ENCODE peak calls at places on chromosomes 1 and 21, in five cellular contexts. R is breast epithelium, S is Caco-2, M is A673, Z is upper lobe of right lung. G is an unnamed sample.
A peak's percentile ranks its signal among the peaks of the same experiment; 100 is the strongest.

GRCh38 chr1:154730251-154730650 is 122.3 kb upstream of the ADAR start:
- DNase-seq in S (no peak), M (peak; percentile 42), R (no peak), Z (no peak), G (peak; percentile 27)

GRCh38 chr1:6007318-6008083 is 15.3 kb upstream of the NPHP4 start:
- DNase-seq in Z (peak; percentile 44), M (peak; percentile 44), R (no peak), S (no peak), G (no peak)

GRCh38 chr1:2074944-2075740 is 24.9 kb downstream of the PRKCZ start:
- DNase-seq in R (no peak), S (no peak), M (no peak), Z (no peak), G (no peak)

GRCh38 chr1:214248294-214249082 is 32.5 kb upstream of the SMYD2 start:
- DNase-seq in M (no peak), S (no peak), Z (no peak), R (no peak), G (no peak)

GRCh38 chr1:209899948-209900347 is 38.1 kb upstream of the SYT14 start:
- DNase-seq in S (no peak), M (peak; percentile 64), R (no peak), Z (no peak), G (peak; percentile 57)

GRCh38 chr21:44926364-44927101 is 5.8 kb upstream of the ITGB2 start:
- DNase-seq in R (no peak), M (no peak), S (no peak), Z (no peak), G (no peak)

GRCh38 chr1:234108921-234109320 is 204.4 kb downstream of the SLC35F3 start:
- DNase-seq in M (no peak), R (no peak), Z (no peak), S (no peak), G (no peak)

GRCh38 chr1:30286984-30287839 is 436.2 kb downstream of the MATN1 start:
- DNase-seq in M (peak; percentile 28), R (no peak), S (no peak), Z (no peak), G (no peak)

GRCh38 chr1:155968670-155969069 is 9.7 kb downstream of the ARHGEF2 start:
- DNase-seq in S (no peak), R (no peak), M (no peak), Z (no peak), G (no peak)

GRCh38 chr1:112713466-112714312 is 1.4 kb downstream of the PPM1J start:
- DNase-seq in M (no peak), S (no peak), R (no peak), Z (no peak), G (no peak)

GRCh38 chr1:222413436-222413835 is 134.5 kb downstream of the HHIPL2 start:
- DNase-seq in M (no peak), R (no peak), S (no peak), Z (no peak), G (no peak)

GRCh38 chr1:99969729-99970591 is at the start of gene SLC35A3:
- DNase-seq in M (peak; percentile 82), Z (peak; percentile 94), S (peak; percentile 82), R (peak; percentile 59), G (peak; percentile 64)

GRCh38 chr1:230377324-230377723 is 48.8 kb downstream of the PGBD5 start:
- DNase-seq in R (no peak), M (no peak), S (no peak), Z (no peak), G (no peak)

GRCh38 chr1:212700892-212701819 is 1.5 kb upstream of the BATF3 start:
- DNase-seq in S (peak; percentile 53), M (peak; percentile 33), R (peak; percentile 35), Z (peak; percentile 73), G (no peak)

GRCh38 chr1:44318097-44319088 is 36.7 kb downstream of the ERI3 start:
- DNase-seq in M (peak; percentile 74), R (no peak), Z (no peak), S (no peak), G (peak; percentile 37)

GRCh38 chr1:55233149-55233777 is 18.1 kb upstream of the USP24 start:
- DNase-seq in R (no peak), Z (no peak), S (peak; percentile 39), M (no peak), G (no peak)

GRCh38 chr1:55640708-55641473 is 425.7 kb upstream of the USP24 start:
- DNase-seq in R (peak; percentile 38), Z (no peak), S (no peak), M (no peak), G (no peak)

GRCh38 chr1:191634801-191635520 is 523.3 kb upstream of the RGS18 start:
- DNase-seq in Z (no peak), M (peak; percentile 5), S (no peak), R (no peak), G (no peak)

GRCh38 chr1:77824083-77824482 is 44.6 kb downstream of the MIGA1 start:
- DNase-seq in M (peak; percentile 30), R (no peak), S (no peak), Z (no peak), G (no peak)

GRCh38 chr1:89425056-89425455 is 61.2 kb downstream of the GBP6 start:
- DNase-seq in R (no peak), S (no peak), Z (no peak), M (no peak), G (no peak)

GRCh38 chr1:84377480-84378095 is 20.7 kb upstream of the DNASE2B start:
- DNase-seq in Z (no peak), R (no peak), M (no peak), S (no peak), G (no peak)

GRCh38 chr1:203661572-203661971 is 34.9 kb downstream of the ATP2B4 start:
- DNase-seq in Z (peak; percentile 68), R (no peak), M (no peak), S (no peak), G (no peak)

GRCh38 chr1:209704584-209704983 is at the start of gene HSD11B1:
- DNase-seq in S (no peak), R (peak; percentile 65), Z (peak; percentile 64), M (no peak), G (no peak)

GRCh38 chr1:6634278-6635052 is 9.8 kb downstream of the THAP3 start:
- DNase-seq in Z (peak; percentile 82), M (peak; percentile 45), R (peak; percentile 51), S (peak; percentile 51), G (no peak)

GRCh38 chr1:94537254-94537653 is 4.3 kb downstream of the F3 start:
- DNase-seq in R (no peak), S (no peak), Z (no peak), M (no peak), G (no peak)

GRCh38 chr1:243473281-243474210 is 217.7 kb downstream of the SDCCAG8 start:
- DNase-seq in Z (no peak), R (no peak), S (no peak), M (peak; percentile 10), G (no peak)

GRCh38 chr21:43866233-43866632 is 1.2 kb downstream of the AGPAT3 start:
- DNase-seq in S (no peak), Z (no peak), M (peak; percentile 71), R (peak; percentile 48), G (no peak)

GRCh38 chr1:207316622-207317510 is 4.6 kb upstream of the CD55 start:
- DNase-seq in Z (no peak), M (no peak), S (peak; percentile 90), R (peak; percentile 91), G (no peak)
- H3K4me1 ChIP-seq in Z (peaks cover 15% of the 10 kb centered on the region), M (no peaks in the 10 kb centered on the region), S (peaks cover 50% of the 10 kb centered on the region), R (no peaks in the 10 kb centered on the region), G (peaks cover 2% of the 10 kb centered on the region)

DNA sequence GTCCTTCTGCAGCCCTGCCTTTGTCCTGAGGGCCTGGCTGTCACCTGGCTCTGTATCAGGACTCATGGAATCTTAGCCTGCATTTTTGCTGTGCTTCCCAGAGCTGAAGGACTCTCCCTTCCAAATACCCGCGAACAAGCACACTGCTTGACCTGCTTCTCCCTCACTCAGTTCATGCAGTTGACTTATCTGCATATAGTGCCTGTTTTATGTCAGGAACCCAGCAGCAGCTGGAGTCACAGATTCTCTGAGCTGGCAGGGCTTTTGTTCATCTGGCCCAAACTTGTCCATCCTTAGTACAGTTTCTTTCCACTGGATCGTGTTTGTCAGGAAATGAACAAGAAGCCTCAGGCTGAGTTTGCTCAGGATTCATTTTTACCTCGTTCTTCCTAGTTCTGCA is 151.2 kb downstream of the HIVEP3 start:
- DNase-seq in S (no peak), M (no peak), Z (no peak), R (peak; percentile 54), G (no peak)
- H3K4me1 ChIP-seq in S (no peaks in the 10 kb centered on the region), M (no peaks in the 10 kb centered on the region), Z (peaks cover 65% of the 10 kb centered on the region), R (peaks cover 17% of the 10 kb centered on the region), G (no peaks in the 10 kb centered on the region)

GRCh38 chr1:67818725-67819301 is 14.5 kb downstream of the GNG12 start:
- DNase-seq in M (no peak), R (no peak), S (peak; percentile 38), Z (no peak), G (no peak)
- H3K4me1 ChIP-seq in M (peaks cover 9% of the 10 kb centered on the region), R (peaks cover under 1% of the 10 kb centered on the region), S (no peaks in the 10 kb centered on the region), Z (peaks cover 14% of the 10 kb centered on the region), G (peaks cover 4% of the 10 kb centered on the region)

GRCh38 chr1:218658294-218658693 is 313.2 kb downstream of the TGFB2 start:
- DNase-seq in M (no peak), Z (no peak), S (no peak), R (no peak), G (no peak)

GRCh38 chr1:218660678-218661053 is 315.5 kb downstream of the TGFB2 start:
- DNase-seq in R (no peak), S (no peak), Z (no peak), M (peak; percentile 64), G (no peak)

GRCh38 chr1:218661411-218661810 is 316.3 kb downstream of the TGFB2 start:
- DNase-seq in Z (no peak), R (no peak), S (no peak), M (no peak), G (no peak)

GRCh38 chr1:218658899-218659298 is 313.8 kb downstream of the TGFB2 start:
- DNase-seq in R (no peak), S (no peak), M (no peak), Z (no peak), G (no peak)

GRCh38 chr1:218659911-218660677 is 315.0 kb downstream of the TGFB2 start:
- DNase-seq in S (no peak), R (no peak), Z (no peak), M (no peak), G (no peak)
- H3K4me1 ChIP-seq in S (peaks cover 13% of the 10 kb centered on the region), R (no peaks in the 10 kb centered on the region), Z (peaks cover 2% of the 10 kb centered on the region), M (no peaks in the 10 kb centered on the region), G (no peaks in the 10 kb centered on the region)

GRCh38 chr1:31920986-31921385 is 17.2 kb downstream of the PTP4A2 start:
- DNase-seq in S (no peak), Z (no peak), M (no peak), R (no peak), G (no peak)
- H3K4me1 ChIP-seq in S (peaks cover 21% of the 10 kb centered on the region), Z (peaks cover 51% of the 10 kb centered on the region), M (peaks cover 10% of the 10 kb centered on the region), R (peaks cover 12% of the 10 kb centered on the region), G (no peaks in the 10 kb centered on the region)

GRCh38 chr1:167198518-167199133 is 22.1 kb upstream of the POU2F1 start:
- DNase-seq in S (no peak), R (no peak), Z (no peak), M (no peak), G (no peak)
- H3K4me1 ChIP-seq in S (peaks cover 10% of the 10 kb centered on the region), R (no peaks in the 10 kb centered on the region), Z (no peaks in the 10 kb centered on the region), M (peaks cover 29% of the 10 kb centered on the region), G (no peaks in the 10 kb centered on the region)

G was measured in iPS DF 6.9.